ENCODE peak calls at places on chromosomes 3 and 15, in six cellular contexts. One of them, this sample, is unnamed.

GRCh38 chr15:73464602-73465001 is 21.6 kb downstream of the REC114 start:
- DNase-seq in frontal cortex: no peak
- DNase-seq in T-helper 1 cell: no peak
- DNase-seq in CD4-positive, alpha-beta T cell: no peak
- DNase-seq in iris pigment epithelial cell: no peak
- DNase-seq in HCEC 1CT: no peak
- DNase-seq in this sample: peak; percentile 25

GRCh38 chr15:67943961-67944674 is 104.3 kb upstream of the RNU6-1 start:
- DNase-seq in frontal cortex: no peak
- DNase-seq in T-helper 1 cell: no peak
- DNase-seq in CD4-positive, alpha-beta T cell: no peak
- DNase-seq in iris pigment epithelial cell: no peak
- DNase-seq in HCEC 1CT: no peak
- DNase-seq in this sample: no peak

GRCh38 chr15:60005352-60006202 is 1.5 kb downstream of the FOXB1 start:
- DNase-seq in frontal cortex: no peak
- DNase-seq in T-helper 1 cell: no peak
- DNase-seq in CD4-positive, alpha-beta T cell: no peak
- DNase-seq in iris pigment epithelial cell: no peak
- DNase-seq in HCEC 1CT: no peak
- DNase-seq in this sample: peak; percentile 48

GRCh38 chr3:16290007-16290826 is 25.2 kb downstream of the OXNAD1 start:
- DNase-seq in frontal cortex: peak; percentile 25
- DNase-seq in T-helper 1 cell: peak; percentile 24
- DNase-seq in CD4-positive, alpha-beta T cell: peak; percentile 35
- DNase-seq in iris pigment epithelial cell: peak; percentile 61
- DNase-seq in HCEC 1CT: peak; percentile 46
- DNase-seq in this sample: peak; percentile 63

GRCh38 chr3:79976466-79976865 is 208.7 kb upstream of the ROBO1 start:
- DNase-seq in frontal cortex: no peak
- DNase-seq in T-helper 1 cell: no peak
- DNase-seq in CD4-positive, alpha-beta T cell: no peak
- DNase-seq in iris pigment epithelial cell: peak; percentile 80
- DNase-seq in HCEC 1CT: no peak
- DNase-seq in this sample: no peak

GRCh38 chr3:129694228-129694627 is 87.8 kb upstream of the PLXND1 start:
- DNase-seq in frontal cortex: no peak
- DNase-seq in T-helper 1 cell: no peak
- DNase-seq in CD4-positive, alpha-beta T cell: no peak
- DNase-seq in iris pigment epithelial cell: no peak
- DNase-seq in HCEC 1CT: no peak
- DNase-seq in this sample: no peak

GRCh38 chr15:61794276-61794675 is 266.0 kb downstream of the VPS13C start:
- DNase-seq in frontal cortex: no peak
- DNase-seq in T-helper 1 cell: no peak
- DNase-seq in CD4-positive, alpha-beta T cell: no peak
- DNase-seq in iris pigment epithelial cell: peak; percentile 41
- DNase-seq in HCEC 1CT: peak; percentile 50
- DNase-seq in this sample: no peak

GRCh38 chr3:28912120-28912885 is 368.6 kb upstream of the RBMS3 start:
- DNase-seq in frontal cortex: no peak
- DNase-seq in T-helper 1 cell: no peak
- DNase-seq in CD4-positive, alpha-beta T cell: no peak
- DNase-seq in iris pigment epithelial cell: peak; percentile 80
- DNase-seq in HCEC 1CT: no peak
- DNase-seq in this sample: no peak

GRCh38 chr3:52489453-52489852 is 5.7 kb upstream of the STAB1 start:
- DNase-seq in frontal cortex: no peak
- DNase-seq in T-helper 1 cell: no peak
- DNase-seq in CD4-positive, alpha-beta T cell: no peak
- DNase-seq in iris pigment epithelial cell: no peak
- DNase-seq in HCEC 1CT: no peak
- DNase-seq in this sample: no peak

GRCh38 chr3:169387751-169388696 is 275.5 kb downstream of the MECOM start:
- DNase-seq in frontal cortex: no peak
- DNase-seq in T-helper 1 cell: no peak
- DNase-seq in CD4-positive, alpha-beta T cell: no peak
- DNase-seq in iris pigment epithelial cell: peak; percentile 7
- DNase-seq in HCEC 1CT: no peak
- DNase-seq in this sample: peak; percentile 22

GRCh38 chr3:31880020-31880419 is 101.0 kb downstream of the OSBPL10 start:
- DNase-seq in frontal cortex: no peak
- DNase-seq in T-helper 1 cell: no peak
- DNase-seq in CD4-positive, alpha-beta T cell: no peak
- DNase-seq in iris pigment epithelial cell: peak; percentile 73
- DNase-seq in HCEC 1CT: peak; percentile 9
- DNase-seq in this sample: no peak

GRCh38 chr15:99253381-99254090 is 2.3 kb downstream of the LRRC28 start:
- DNase-seq in frontal cortex: no peak
- DNase-seq in T-helper 1 cell: no peak
- DNase-seq in CD4-positive, alpha-beta T cell: no peak
- DNase-seq in iris pigment epithelial cell: peak; percentile 68
- DNase-seq in HCEC 1CT: peak; percentile 66
- DNase-seq in this sample: no peak

GRCh38 chr3:118842147-118842863 is 192.3 kb downstream of the IGSF11 start:
- DNase-seq in frontal cortex: no peak
- DNase-seq in T-helper 1 cell: no peak
- DNase-seq in CD4-positive, alpha-beta T cell: no peak
- DNase-seq in iris pigment epithelial cell: peak; percentile 14
- DNase-seq in HCEC 1CT: no peak
- DNase-seq in this sample: peak; percentile 26

GRCh38 chr3:39434574-39434973 is 28.1 kb downstream of the RPSA start:
- DNase-seq in frontal cortex: no peak
- DNase-seq in T-helper 1 cell: no peak
- DNase-seq in CD4-positive, alpha-beta T cell: no peak
- DNase-seq in iris pigment epithelial cell: no peak
- DNase-seq in HCEC 1CT: peak; percentile 42
- DNase-seq in this sample: no peak

GRCh38 chr3:123652346-123652984 is 67.6 kb upstream of the HACD2 start:
- DNase-seq in frontal cortex: peak; percentile 73
- DNase-seq in T-helper 1 cell: no peak
- DNase-seq in CD4-positive, alpha-beta T cell: no peak
- DNase-seq in iris pigment epithelial cell: peak; percentile 65
- DNase-seq in HCEC 1CT: peak; percentile 73
- DNase-seq in this sample: peak; percentile 87

GRCh38 chr3:185317674-185318073 is 45.3 kb upstream of the MAP3K13 start:
- DNase-seq in frontal cortex: no peak
- DNase-seq in T-helper 1 cell: no peak
- DNase-seq in CD4-positive, alpha-beta T cell: no peak
- DNase-seq in iris pigment epithelial cell: peak; percentile 28
- DNase-seq in HCEC 1CT: no peak
- DNase-seq in this sample: no peak

GRCh38 chr15:77454956-77455355 is 34.3 kb downstream of the HMG20A start:
- DNase-seq in frontal cortex: no peak
- DNase-seq in T-helper 1 cell: no peak
- DNase-seq in CD4-positive, alpha-beta T cell: no peak
- DNase-seq in iris pigment epithelial cell: no peak
- DNase-seq in HCEC 1CT: no peak
- DNase-seq in this sample: no peak

GRCh38 chr15:25764980-25765735 is 98.0 kb downstream of the ATP10A start:
- DNase-seq in frontal cortex: no peak
- DNase-seq in T-helper 1 cell: no peak
- DNase-seq in CD4-positive, alpha-beta T cell: no peak
- DNase-seq in iris pigment epithelial cell: no peak
- DNase-seq in HCEC 1CT: no peak
- DNase-seq in this sample: no peak

GRCh38 chr3:85304360-85304964 is 345.7 kb downstream of the CADM2 start:
- DNase-seq in frontal cortex: no peak
- DNase-seq in T-helper 1 cell: no peak
- DNase-seq in CD4-positive, alpha-beta T cell: no peak
- DNase-seq in iris pigment epithelial cell: no peak
- DNase-seq in HCEC 1CT: no peak
- DNase-seq in this sample: no peak

GRCh38 chr15:67149859-67150824 is 84.7 kb downstream of the SMAD3 start:
- DNase-seq in frontal cortex: no peak
- DNase-seq in T-helper 1 cell: peak; percentile 8
- DNase-seq in CD4-positive, alpha-beta T cell: no peak
- DNase-seq in iris pigment epithelial cell: peak; percentile 99
- DNase-seq in HCEC 1CT: peak; percentile 98
- DNase-seq in this sample: peak; percentile 43

GRCh38 chr3:113697192-113698090 is 999 bp upstream of the USF3 start:
- DNase-seq in frontal cortex: peak; percentile 16
- DNase-seq in T-helper 1 cell: peak; percentile 4
- DNase-seq in CD4-positive, alpha-beta T cell: peak; percentile 19
- DNase-seq in iris pigment epithelial cell: peak; percentile 48
- DNase-seq in HCEC 1CT: peak; percentile 5
- DNase-seq in this sample: peak; percentile 27

GRCh38 chr15:91801836-91802534 is 51.5 kb upstream of the SLCO3A1 start:
- DNase-seq in frontal cortex: no peak
- DNase-seq in T-helper 1 cell: no peak
- DNase-seq in CD4-positive, alpha-beta T cell: no peak
- DNase-seq in iris pigment epithelial cell: no peak
- DNase-seq in HCEC 1CT: no peak
- DNase-seq in this sample: no peak

GRCh38 chr3:140128217-140129137 is 193.5 kb downstream of the CLSTN2 start:
- DNase-seq in frontal cortex: no peak
- DNase-seq in T-helper 1 cell: no peak
- DNase-seq in CD4-positive, alpha-beta T cell: no peak
- DNase-seq in iris pigment epithelial cell: peak; percentile 10
- DNase-seq in HCEC 1CT: no peak
- DNase-seq in this sample: peak; percentile 67

GRCh38 chr15:90581771-90582471 is 52.2 kb downstream of the CRTC3 start:
- DNase-seq in frontal cortex: no peak
- DNase-seq in T-helper 1 cell: no peak
- DNase-seq in CD4-positive, alpha-beta T cell: no peak
- DNase-seq in iris pigment epithelial cell: no peak
- DNase-seq in HCEC 1CT: no peak
- DNase-seq in this sample: no peak

This sample was measured in neural progenitor cell.